ENCODE peak calls at places on chromosome 16, in five cellular contexts. U is cardiac muscle cell, H is endothelial cell, G is fibroblast of lung, C is psoas muscle. F is an unnamed sample.

GRCh38 chr16:12850186-12850585 is 46.5 kb upstream of the CPPED1 start:
- DNase-seq in H (no peak), U (no peak), G (no peak), C (no peak), F (no peak)

GRCh38 chr16:12313902-12314621 is 337.5 kb downstream of the SNX29 start:
- DNase-seq in C (no peak), U (no peak), G (no peak), H (no peak), F (no peak)

GRCh38 chr16:17076121-17076757 is 394.5 kb downstream of the XYLT1 start:
- DNase-seq in H (no peak), C (no peak), G (no peak), U (no peak), F (no peak)

GRCh38 chr16:57590654-57591085 is 37.8 kb upstream of the ADGRG1 start:
- DNase-seq in H (no peak), G (peak; percentile 77), C (no peak), U (peak; percentile 76), F (no peak)

GRCh38 chr16:68423771-68424170 is 24.5 kb downstream of the SMPD3 start:
- DNase-seq in C (no peak), H (no peak), G (no peak), U (no peak), F (no peak)

GRCh38 chr16:69881141-69881540 is 70.0 kb upstream of the CLEC18A start:
- DNase-seq in U (no peak), H (no peak), C (no peak), G (no peak), F (no peak)

GRCh38 chr16:77298638-77299360 is 99.6 kb downstream of the SYCE1L start:
- DNase-seq in U (peak; percentile 96), H (no peak), G (peak; percentile 98), C (no peak), F (no peak)

GRCh38 chr16:56732832-56733231 is 2.9 kb downstream of the NUP93 start:
- DNase-seq in U (no peak), G (no peak), H (no peak), C (no peak), F (no peak)

GRCh38 chr16:19396555-19397011 is 21.1 kb upstream of the TMC5 start:
- DNase-seq in G (no peak), H (no peak), U (no peak), C (no peak), F (no peak)

GRCh38 chr16:55252577-55252976 is 71.4 kb upstream of the IRX6 start:
- DNase-seq in G (no peak), H (no peak), C (no peak), U (no peak), F (no peak)

GRCh38 chr16:54547052-54547451 is 260.5 kb upstream of the IRX3 start:
- DNase-seq in G (no peak), U (no peak), C (no peak), H (no peak), F (no peak)

GRCh38 chr16:86519649-86520316 is 9.5 kb downstream of the FOXF1 start:
- DNase-seq in U (peak; percentile 59), H (peak; percentile 68), C (peak; percentile 56), G (peak; percentile 40), F (peak; percentile 71)

GRCh38 chr16:66728117-66728787 is 23.2 kb downstream of the DYNC1LI2 start:
- DNase-seq in C (no peak), G (peak; percentile 62), H (no peak), U (peak; percentile 80), F (no peak)

GRCh38 chr16:58487566-58488351 is 12.2 kb upstream of the NDRG4 start:
- DNase-seq in H (peak; percentile 90), U (peak; percentile 84), C (peak; percentile 82), G (peak; percentile 69), F (peak; percentile 94)

GRCh38 chr16:49345829-49346228 is 27.8 kb upstream of the C16orf78 start:
- DNase-seq in U (peak; percentile 3), H (peak; percentile 41), G (no peak), C (no peak), F (peak; percentile 30)

GRCh38 chr16:70800798-70801480 is at the start of gene VAC14:
- DNase-seq in H (peak; percentile 91), U (peak; percentile 87), C (peak; percentile 89), G (peak; percentile 82), F (peak; percentile 88)

GRCh38 chr16:3754772-3755171 is 37.4 kb upstream of the TRAP1 start:
- DNase-seq in H (no peak), C (no peak), G (peak; percentile 8), U (no peak), F (no peak)

GRCh38 chr16:87278191-87279093 is 38.8 kb downstream of the C16orf95 start:
- DNase-seq in H (peak; percentile 89), G (peak; percentile 71), C (peak; percentile 70), U (peak; percentile 88), F (peak; percentile 80)

GRCh38 chr16:56269824-56270684 is 78.8 kb downstream of the GNAO1 start:
- DNase-seq in U (peak; percentile 70), H (no peak), G (peak; percentile 87), C (no peak), F (no peak)

GRCh38 chr16:89246383-89246902 is 28.9 kb downstream of the ZNF778 start:
- DNase-seq in G (no peak), C (no peak), H (no peak), U (no peak), F (no peak)

GRCh38 chr16:51376080-51376479 is 225.0 kb upstream of the SALL1 start:
- DNase-seq in G (no peak), H (no peak), C (no peak), U (no peak), F (no peak)

GRCh38 chr16:1983544-1984346 is at the start of gene GFER:
- DNase-seq in C (peak; percentile 91), G (peak; percentile 89), U (peak; percentile 97), H (peak; percentile 98), F (peak; percentile 95)
- TF ChIP-seq CTCF in C (peak; percentile 41), G (no peak), U (peak; percentile 28), H (peak; percentile 25), F (peak; percentile 48)

GRCh38 chr16:1152651-1153259 is at the start of gene CACNA1H:
- DNase-seq in U (no peak), C (no peak), H (peak; percentile 49), G (peak; percentile 11), F (peak; percentile 53)
- TF ChIP-seq CTCF in U (no peak), C (no peak), H (peak; percentile 48), G (no peak), F (peak; percentile 64)

DNA sequence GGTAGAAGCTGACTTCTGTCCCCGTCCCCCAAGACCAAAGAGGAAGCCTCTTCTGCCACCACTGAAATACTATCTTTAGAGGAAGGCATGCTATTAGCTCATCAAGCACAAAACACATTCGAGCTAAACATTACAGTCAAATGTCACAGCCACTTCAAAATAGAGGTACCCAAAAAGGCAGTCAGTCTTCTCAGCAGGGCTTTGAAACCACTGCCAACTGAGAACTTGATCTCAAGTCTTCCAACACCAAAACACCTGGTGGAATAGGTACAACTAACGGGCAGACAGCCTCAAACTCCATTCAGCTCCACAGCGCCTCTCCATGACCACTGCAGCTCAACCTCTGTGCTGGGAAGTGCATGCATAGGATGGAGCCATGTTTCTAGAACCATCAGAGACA is 36.0 kb downstream of the ZFHX3 start:
- DNase-seq in U (no peak), H (no peak), G (no peak), C (no peak), F (no peak)
- TF ChIP-seq CTCF in U (no peak), H (no peak), G (no peak), C (peak; percentile 33), F (no peak)

GRCh38 chr16:6574146-6574545 is 758.5 kb upstream of the RBFOX1 start:
- DNase-seq in C (no peak), U (no peak), G (no peak), H (no peak), F (no peak)

GRCh38 chr16:6576646-6577045 is 756.0 kb upstream of the RBFOX1 start:
- DNase-seq in H (no peak), C (no peak), U (no peak), G (no peak), F (no peak)

GRCh38 chr16:6571044-6571443 is 761.6 kb upstream of the RBFOX1 start:
- DNase-seq in H (no peak), U (no peak), G (no peak), C (no peak), F (no peak)

GRCh38 chr16:6570520-6570919 is 762.1 kb upstream of the RBFOX1 start:
- DNase-seq in G (no peak), H (no peak), U (no peak), C (no peak), F (no peak)

GRCh38 chr16:6573577-6573976 is 759.1 kb upstream of the RBFOX1 start:
- DNase-seq in H (peak; percentile 69), U (no peak), G (no peak), C (no peak), F (peak; percentile 28)
- TF ChIP-seq CTCF in H (no peak), U (no peak), G (no peak), C (no peak), F (peak; percentile 58)

DNA sequence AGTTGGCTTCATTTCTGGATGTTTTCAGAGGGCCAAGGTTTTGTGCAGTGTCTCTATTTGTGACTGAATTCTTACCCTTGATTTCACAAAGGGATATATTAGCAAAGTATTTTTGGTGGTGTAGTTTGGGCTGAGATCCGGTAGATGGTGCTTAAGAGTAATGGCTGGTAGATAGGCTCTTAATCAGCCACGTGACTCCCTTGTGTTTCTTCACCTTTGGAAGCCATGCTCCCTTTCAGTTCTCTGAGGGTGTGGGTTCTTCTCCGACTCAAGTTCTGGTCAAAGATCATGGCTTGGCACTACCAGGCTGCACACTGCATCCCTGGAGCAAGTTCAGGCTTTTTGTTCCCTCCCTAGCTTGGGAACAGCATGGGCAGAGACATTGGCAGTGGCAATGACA is 887.3 kb downstream of the CDH8 start:
- DNase-seq in C (no peak), H (no peak), U (no peak), G (no peak), F (no peak)
- TF ChIP-seq CTCF in C (no peak), H (no peak), U (no peak), G (no peak), F (peak; percentile 22)

GRCh38 chr16:27355610-27356009 is 41.8 kb downstream of the IL4R start:
- DNase-seq in G (peak; percentile 17), U (peak; percentile 57), C (peak; percentile 56), H (peak; percentile 52), F (no peak)
- TF ChIP-seq CTCF in G (peak; percentile 7), U (peak; percentile 48), C (no peak), H (peak; percentile 25), F (peak; percentile 31)

DNA sequence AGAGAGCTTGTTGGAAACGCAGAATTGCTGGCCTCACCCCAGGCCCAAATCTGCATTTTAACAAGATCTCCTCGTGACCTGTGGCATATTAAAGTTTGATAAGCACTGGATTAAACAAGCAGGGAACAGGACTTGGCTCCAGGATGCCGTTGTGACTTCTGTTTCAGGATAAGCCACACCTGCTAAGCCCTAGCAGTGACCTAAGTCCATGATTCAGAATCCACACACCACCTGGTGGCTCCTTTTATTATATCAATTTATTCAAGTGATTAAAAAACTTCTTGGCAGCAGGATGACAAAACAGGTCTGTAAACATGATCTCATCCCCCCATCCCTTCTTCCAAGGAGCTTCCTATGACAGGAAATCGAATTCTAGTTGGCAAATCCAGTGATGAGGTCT is 9.1 kb downstream of the NAGPA start:
- DNase-seq in U (no peak), H (no peak), C (no peak), G (peak; percentile 20), F (no peak)
- TF ChIP-seq CTCF in U (no peak), H (no peak), C (peak; percentile 39), G (no peak), F (peak; percentile 44)